ENCODE peak calls at places on chromosomes 12 and 14, in ten cellular contexts. L is T-helper 2 cell; P is amniotic stem cell; B is ACHN; O is foreskin fibroblast; F is progenitor cell of endocrine pancreas; Q is GM04504; R is NCI-H1092; Y is WTC11; G is stimulated activated CD8-positive, alpha-beta memory T cell treated with anti-CD3 and anti-CD28 coated beads, Interleukin-4, amount 100 ng/mL, for 4 hours. C is an unnamed sample.

GRCh38 chr12:66426696-66427095 is 124.4 kb downstream of the HELB start:
- DNase-seq in G (no peak), F (no peak), Q (no peak), Y (no peak), P (no peak), L (no peak), O (no peak), R (no peak), B (no peak), C (no peak)

GRCh38 chr14:92627707-92628215 is 114.2 kb downstream of the RIN3 start:
- DNase-seq in L (no peak), P (no peak), O (no peak), Y (no peak), Q (no peak), F (no peak), R (no peak), G (no peak), B (no peak), C (peak)

GRCh38 chr14:71400821-71401447 is 493.7 kb downstream of the PCNX1 start:
- DNase-seq in Q (no peak), L (no peak), P (no peak), G (no peak), B (no peak), Y (no peak), F (no peak), R (no peak), O (peak), C (no peak)

GRCh38 chr12:13187399-13187798 is 9.1 kb upstream of the EMP1 start:
- DNase-seq in Q (no peak), G (no peak), F (no peak), P (no peak), Y (no peak), R (no peak), L (no peak), O (peak), B (peak), C (no peak)

GRCh38 chr14:33598582-33598981 is 352.3 kb downstream of the EGLN3 start:
- DNase-seq in P (no peak), G (no peak), Q (no peak), Y (no peak), B (no peak), L (no peak), R (no peak), O (no peak), F (no peak), C (no peak)

GRCh38 chr12:103469716-103470115 is 26.1 kb downstream of the C12orf42 start:
- DNase-seq in O (no peak), F (no peak), L (no peak), P (no peak), Y (no peak), B (no peak), R (no peak), G (no peak), Q (no peak), C (no peak)

GRCh38 chr14:68598621-68599447 is 194.0 kb downstream of the ZFP36L1 start:
- DNase-seq in P (peak), O (peak), Y (no peak), Q (no peak), G (no peak), R (no peak), B (no peak), L (no peak), F (no peak), C (no peak)

GRCh38 chr12:130043685-130044421 is 118.4 kb upstream of the FZD10 start:
- DNase-seq in O (no peak), Y (no peak), F (no peak), L (no peak), G (no peak), Q (no peak), R (no peak), P (no peak), B (no peak), C (peak)

GRCh38 chr12:121465921-121466799 is 66.2 kb downstream of the RNF34 start:
- DNase-seq in G (no peak), O (peak), F (no peak), Q (no peak), L (peak), P (no peak), B (peak), R (no peak), Y (no peak), C (peak)

GRCh38 chr12:129152291-129153075 is 299.2 kb downstream of the GLT1D1 start:
- DNase-seq in L (no peak), O (no peak), F (no peak), B (no peak), Q (no peak), R (no peak), G (no peak), P (no peak), Y (no peak), C (peak)

GRCh38 chr12:10672231-10672868 is 1.5 kb downstream of the STYK1 start:
- DNase-seq in Y (no peak), O (no peak), B (no peak), Q (no peak), G (no peak), R (no peak), L (peak), P (no peak), F (no peak), C (peak)

GRCh38 chr14:59698793-59699192 is 122.2 kb upstream of the CCDC175 start:
- DNase-seq in F (no peak), Y (no peak), G (no peak), O (peak), B (no peak), L (no peak), R (no peak), Q (no peak), P (no peak), C (no peak)

C was measured in endodermal cell.